ENCODE peak calls at places on chromosomes 7 and 10, in four cellular contexts. N, C, J and L are unnamed samples.

GRCh38 chr7:75630549-75630948 is 108.2 kb downstream of the HIP1 start:
- DNase-seq in C (no peak), J (no peak), N (no peak), L (no peak)

GRCh38 chr7:2814186-2814530 is 29.9 kb downstream of the GNA12 start:
- DNase-seq in J (no peak), C (no peak), N (no peak), L (no peak)

GRCh38 chr7:93046641-93047040 is 71.1 kb downstream of the SAMD9 start:
- DNase-seq in J (peak), N (no peak), C (peak), L (peak)

GRCh38 chr7:145863-146262 is 46.5 kb upstream of the FAM20C start:
- DNase-seq in C (no peak), J (no peak), N (no peak), L (no peak)

GRCh38 chr10:86311176-86311575 is 55.4 kb downstream of the GRID1 start:
- DNase-seq in J (no peak), N (no peak), C (peak), L (no peak)

GRCh38 chr7:134546903-134547737 is 1.8 kb upstream of the AKR1B15 start:
- DNase-seq in C (peak), J (peak), N (no peak), L (peak)

GRCh38 chr10:100684688-100685235 is 60.6 kb upstream of the PAX2 start:
- DNase-seq in C (no peak), J (no peak), N (no peak), L (no peak)

GRCh38 chr10:5776881-5777197 is 36.4 kb downstream of the GDI2 start:
- DNase-seq in J (no peak), C (no peak), N (no peak), L (no peak)

GRCh38 chr7:128027485-128027980 is 3.7 kb downstream of the LRRC4 start:
- DNase-seq in C (no peak), N (no peak), J (no peak), L (no peak)

GRCh38 chr7:44286182-44286617 is 39.2 kb downstream of the CAMK2B start:
- DNase-seq in C (peak), J (no peak), N (peak), L (no peak)

GRCh38 chr7:40717242-40717641 is 582.4 kb downstream of the SUGCT start:
- DNase-seq in N (peak), J (peak), C (peak), L (peak)

GRCh38 chr10:124262249-124262865 is 156.4 kb downstream of the OAT start:
- DNase-seq in J (no peak), N (no peak), C (no peak), L (no peak)

GRCh38 chr7:100687740-100688592 is 6.1 kb downstream of the GIGYF1 start:
- DNase-seq in J (no peak), C (no peak), N (no peak), L (no peak)

GRCh38 chr7:101893326-101894085 is 76.1 kb downstream of the CUX1 start:
- DNase-seq in J (no peak), N (no peak), C (no peak), L (no peak)

GRCh38 chr10:132388901-132389630 is 7.9 kb upstream of the PWWP2B start:
- DNase-seq in C (no peak), N (no peak), J (no peak), L (no peak)

GRCh38 chr10:6407034-6407721 is 172.9 kb downstream of the PRKCQ start:
- DNase-seq in N (no peak), J (no peak), C (no peak), L (no peak)

GRCh38 chr10:50857579-50857978 is 27.8 kb downstream of the A1CF start:
- DNase-seq in J (no peak), N (no peak), C (no peak), L (no peak)

GRCh38 chr7:7333610-7334009 is 151.3 kb downstream of the C1GALT1 start:
- DNase-seq in J (no peak), C (no peak), N (no peak), L (no peak)

GRCh38 chr10:19592276-19592675 is 224.0 kb upstream of the PLXDC2 start:
- DNase-seq in N (no peak), J (peak), C (no peak), L (no peak)

GRCh38 chr10:48976208-48976607 is 36.6 kb upstream of the LRRC18 start:
- DNase-seq in C (peak), N (peak), J (peak), L (peak)

GRCh38 chr10:29585488-29585976 is 49.2 kb downstream of the SVIL start:
- DNase-seq in J (no peak), C (no peak), N (peak), L (no peak)

GRCh38 chr10:133176546-133176945 is 16.5 kb downstream of the KNDC1 start:
- DNase-seq in C (no peak), J (no peak), N (no peak), L (no peak)

GRCh38 chr7:110767550-110768137 is 323.3 kb upstream of the LRRN3 start:
- DNase-seq in J (no peak), C (no peak), N (no peak), L (no peak)

GRCh38 chr7:29100857-29101256 is 45.5 kb downstream of the CPVL start:
- DNase-seq in N (no peak), C (no peak), J (no peak), L (no peak)

GRCh38 chr10:5442056-5442989 is 30.0 kb downstream of the NET1 start:
- DNase-seq in C (peak), J (peak), N (no peak), L (peak)

GRCh38 chr7:124263232-124263827 is 230.5 kb upstream of the TMEM229A start:
- DNase-seq in N (peak), C (peak), J (no peak), L (no peak)

GRCh38 chr10:94963901-94964300 is 25.4 kb downstream of the CYP2C9 start:
- DNase-seq in C (peak), J (peak), N (peak), L (peak)

GRCh38 chr10:42615419-42615818 is 23.0 kb downstream of the ZNF33B start:
- DNase-seq in J (no peak), C (no peak), N (no peak), L (no peak)

GRCh38 chr7:87119581-87119980 is 32.7 kb upstream of the DMTF1 start:
- DNase-seq in N (no peak), C (no peak), J (no peak), L (no peak)

GRCh38 chr7:74083928-74084721 is 521 bp downstream of the LIMK1 start:
- DNase-seq in N (no peak), C (peak), J (no peak), L (peak)

GRCh38 chr10:17062009-17062408 is 67.6 kb downstream of the CUBN start:
- DNase-seq in J (no peak), N (no peak), C (no peak), L (peak)

GRCh38 chr10:17061418-17061817 is 68.2 kb downstream of the CUBN start:
- DNase-seq in N (no peak), J (no peak), C (peak), L (no peak)

GRCh38 chr10:17065273-17065672 is 64.3 kb downstream of the CUBN start:
- DNase-seq in N (no peak), J (no peak), C (no peak), L (no peak)

GRCh38 chr10:17064435-17064834 is 65.2 kb downstream of the CUBN start:
- DNase-seq in J (no peak), C (no peak), N (no peak), L (no peak)

DNA sequence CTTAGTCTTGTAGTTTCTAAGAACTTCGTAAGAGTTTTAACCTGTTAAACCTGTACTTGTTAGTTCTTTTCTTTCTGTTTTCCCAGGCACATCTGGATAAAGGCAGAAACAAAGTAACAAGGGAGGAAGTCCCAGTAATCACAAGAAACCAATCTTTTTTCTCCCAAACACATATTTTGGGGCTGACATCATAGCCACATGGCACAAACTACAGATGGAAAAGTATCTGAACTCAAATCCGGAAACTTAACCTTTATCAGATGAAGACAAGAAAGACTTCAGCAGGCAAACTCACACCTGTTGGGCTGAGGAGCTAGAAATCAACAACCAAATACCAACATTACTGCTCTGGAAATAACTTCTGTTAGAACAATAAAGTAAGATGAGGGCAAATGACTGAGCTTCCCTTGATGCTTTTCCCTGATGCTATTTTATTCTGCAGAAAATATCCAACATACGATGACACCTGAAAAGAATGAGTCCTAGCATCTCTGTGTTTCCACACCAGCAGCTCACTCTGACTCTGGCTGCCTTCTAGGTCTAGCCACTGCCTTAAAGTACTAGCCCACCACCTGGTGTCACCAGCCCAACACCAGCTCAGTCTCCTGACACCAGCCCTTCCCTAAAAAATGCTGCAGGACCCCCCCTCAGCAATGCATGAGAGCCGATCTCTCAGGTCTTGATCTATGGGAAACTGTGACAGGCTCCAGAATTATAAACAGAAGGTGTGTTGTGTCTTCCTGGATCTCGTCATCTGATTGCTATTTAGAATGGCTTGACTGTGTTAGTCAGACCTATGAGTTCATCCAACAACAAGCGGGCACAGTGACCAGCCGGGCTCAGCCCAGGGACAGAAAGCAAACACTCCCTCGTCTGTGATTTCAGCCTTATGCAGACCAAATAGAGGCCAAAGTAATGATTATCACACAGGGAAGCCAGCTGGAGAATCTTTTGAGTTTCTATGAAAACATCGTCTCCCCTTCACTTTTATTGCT is 66.8 kb downstream of the CUBN start:
- DNase-seq in N (no peak), C (peak), J (peak), L (peak)
- TF ChIP-seq NR3C1 in N (no peak), C (no peak), J (no peak), L (no peak)

DNA sequence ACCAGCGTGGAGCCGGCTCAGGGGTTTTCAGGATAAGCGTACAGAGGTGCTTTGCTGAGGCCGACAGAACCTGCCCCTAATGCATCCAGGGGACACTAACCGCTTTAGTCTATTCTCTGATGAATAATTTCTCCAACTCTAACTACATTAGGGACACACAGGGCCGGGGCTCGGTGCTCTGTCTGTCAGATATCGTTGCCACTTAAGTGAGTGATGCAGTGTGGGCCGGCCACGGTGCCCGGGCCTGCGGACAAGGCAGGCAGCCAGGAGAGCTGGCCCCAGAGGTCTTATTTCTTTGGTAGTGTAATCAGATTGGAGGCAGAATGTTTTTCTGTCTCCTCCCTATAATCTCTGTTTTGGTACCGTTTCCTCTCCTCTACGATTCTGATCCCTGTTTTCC is 62.7 kb downstream of the ADRA2A start:
- DNase-seq in J (no peak), N (no peak), C (no peak), L (no peak)
- TF ChIP-seq NR3C1 in J (no peak), N (no peak), C (no peak), L (no peak)

GRCh38 chr7:55534262-55534915 is 37.9 kb downstream of the VOPP1 start:
- DNase-seq in J (peak), N (no peak), C (no peak), L (no peak)
- TF ChIP-seq NR3C1 in J (no peak), N (no peak), C (no peak), L (no peak)

GRCh38 chr10:35731828-35732227 is 89.7 kb upstream of the FZD8 start:
- DNase-seq in C (no peak), N (no peak), J (no peak), L (no peak)

GRCh38 chr10:35739998-35740397 is 97.9 kb upstream of the FZD8 start:
- DNase-seq in C (no peak), N (no peak), J (no peak), L (no peak)

DNA sequence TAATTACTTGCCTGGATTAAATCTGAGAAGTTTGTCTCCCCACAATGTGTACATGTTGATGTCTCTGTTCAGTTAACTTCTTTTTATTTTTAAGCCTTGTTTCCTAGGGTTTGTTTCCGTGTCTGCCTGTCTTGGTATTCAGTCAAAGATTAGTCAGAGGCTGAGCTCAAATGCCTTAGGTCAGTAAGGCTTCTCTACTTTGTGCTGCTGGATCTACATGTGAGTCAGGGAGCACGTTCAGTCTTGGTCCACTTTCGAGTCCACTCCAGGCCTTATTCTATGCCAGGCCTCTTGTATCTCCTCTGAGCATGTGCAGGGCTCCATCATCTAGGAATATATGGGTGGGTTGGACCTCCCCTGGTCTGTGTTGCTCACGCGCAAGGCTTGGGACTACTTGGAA is 93.3 kb upstream of the FZD8 start:
- DNase-seq in J (no peak), C (no peak), N (no peak), L (peak)
- TF ChIP-seq NR3C1 in J (no peak), C (no peak), N (no peak), L (no peak)

DNA sequence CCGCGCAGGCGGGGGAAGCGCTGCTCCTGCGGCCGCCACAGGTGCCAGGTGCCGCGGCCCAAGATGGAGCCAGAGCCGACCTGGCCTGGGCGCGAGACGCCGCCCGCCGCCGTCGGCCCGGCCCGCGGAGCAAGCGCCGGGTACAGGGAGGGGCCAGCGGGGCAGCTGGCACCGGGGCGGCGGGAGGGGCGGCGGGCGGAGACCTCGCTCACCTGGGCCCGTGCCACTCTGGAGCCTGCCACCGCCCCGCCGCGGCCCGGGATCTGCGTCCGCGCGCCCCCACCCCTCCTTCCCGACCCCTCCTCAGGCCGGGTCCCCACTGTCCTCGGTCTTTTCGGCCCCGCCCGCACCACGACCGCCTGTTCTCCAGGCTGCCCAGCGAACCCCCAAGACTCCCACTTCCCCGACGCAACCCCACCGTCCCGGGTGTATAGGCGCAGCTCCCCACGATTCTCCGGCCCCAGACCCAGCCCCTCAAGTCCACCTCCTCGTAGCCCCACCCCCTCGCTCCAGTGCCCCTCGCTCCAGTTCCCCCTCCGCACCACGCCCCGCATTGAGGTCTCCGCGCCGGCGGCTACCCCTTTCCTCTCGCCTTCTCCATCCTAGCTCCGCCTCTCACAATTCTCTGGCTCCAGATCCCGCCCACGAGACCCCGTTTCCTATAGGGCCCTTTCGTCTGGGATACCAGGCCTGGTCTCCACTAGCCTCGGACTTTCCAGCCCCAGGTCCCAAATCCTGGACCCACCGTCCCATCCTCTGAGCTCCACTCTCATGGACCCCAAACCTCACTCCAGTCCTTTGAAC is at the start of gene GPRIN2:
- DNase-seq in C (no peak), N (peak), J (no peak), L (no peak)
- TF ChIP-seq NR3C1 in C (no peak), N (no peak), J (no peak), L (no peak)

GRCh38 chr10:78339251-78339650 is 305.6 kb downstream of the RPS24 start:
- DNase-seq in C (no peak), J (no peak), N (no peak), L (no peak)
- TF ChIP-seq NR3C1 in C (no peak), J (no peak), N (no peak), L (no peak)